ENCODE peak calls at places on chromosomes 16 and 17, in eight cellular contexts. One of them, this sample, is unnamed.

GRCh38 chr17:2215616-2216364 is 87.8 kb downstream of the SMG6 start:
- DNase-seq in activated T-cell treated with anti-CD3 and anti-CD28 coated beads for 1 hour: peak; percentile 43
- DNase-seq in ACHN: no peak
- DNase-seq in Calu3: no peak
- DNase-seq in GF-D8: peak; percentile 49
- DNase-seq in breast epithelium: peak; percentile 53
- DNase-seq in stimulated activated CD4-positive, alpha-beta T cell treated with anti-CD3 and anti-CD28 coated beads, Interleukin-15, amount 100 ng/mL, for 1 hour: peak; percentile 36
- DNase-seq in NCI-H2081: no peak
- DNase-seq in this sample: peak; percentile 89

GRCh38 chr16:73171380-73171779 is 123.5 kb upstream of the ZFHX3 start:
- DNase-seq in breast epithelium: no peak
- DNase-seq in activated T-cell treated with anti-CD3 and anti-CD28 coated beads for 1 hour: no peak
- DNase-seq in GF-D8: no peak
- DNase-seq in ACHN: no peak
- DNase-seq in Calu3: no peak
- DNase-seq in NCI-H2081: peak; percentile 84
- DNase-seq in stimulated activated CD4-positive, alpha-beta T cell treated with anti-CD3 and anti-CD28 coated beads, Interleukin-15, amount 100 ng/mL, for 1 hour: no peak
- DNase-seq in this sample: no peak

GRCh38 chr17:67178555-67178954 is 66.4 kb downstream of the HELZ start:
- DNase-seq in stimulated activated CD4-positive, alpha-beta T cell treated with anti-CD3 and anti-CD28 coated beads, Interleukin-15, amount 100 ng/mL, for 1 hour: no peak
- DNase-seq in NCI-H2081: no peak
- DNase-seq in ACHN: peak; percentile 45
- DNase-seq in breast epithelium: no peak
- DNase-seq in activated T-cell treated with anti-CD3 and anti-CD28 coated beads for 1 hour: no peak
- DNase-seq in GF-D8: no peak
- DNase-seq in Calu3: no peak
- DNase-seq in this sample: no peak

GRCh38 chr17:19720210-19720475 is 3.8 kb upstream of the SLC47A2 start:
- DNase-seq in stimulated activated CD4-positive, alpha-beta T cell treated with anti-CD3 and anti-CD28 coated beads, Interleukin-15, amount 100 ng/mL, for 1 hour: no peak
- DNase-seq in activated T-cell treated with anti-CD3 and anti-CD28 coated beads for 1 hour: no peak
- DNase-seq in breast epithelium: no peak
- DNase-seq in NCI-H2081: no peak
- DNase-seq in GF-D8: no peak
- DNase-seq in ACHN: no peak
- DNase-seq in Calu3: no peak
- DNase-seq in this sample: no peak

GRCh38 chr16:85613609-85614337 is 651 bp downstream of the GSE1 start:
- DNase-seq in NCI-H2081: peak; percentile 81
- DNase-seq in stimulated activated CD4-positive, alpha-beta T cell treated with anti-CD3 and anti-CD28 coated beads, Interleukin-15, amount 100 ng/mL, for 1 hour: no peak
- DNase-seq in GF-D8: peak; percentile 87
- DNase-seq in ACHN: peak; percentile 81
- DNase-seq in activated T-cell treated with anti-CD3 and anti-CD28 coated beads for 1 hour: no peak
- DNase-seq in breast epithelium: peak; percentile 45
- DNase-seq in Calu3: peak; percentile 69
- DNase-seq in this sample: no peak

GRCh38 chr17:83180264-83180995 is 101.0 kb downstream of the METRNL start:
- DNase-seq in GF-D8: no peak
- DNase-seq in ACHN: no peak
- DNase-seq in breast epithelium: peak; percentile 11
- DNase-seq in NCI-H2081: no peak
- DNase-seq in activated T-cell treated with anti-CD3 and anti-CD28 coated beads for 1 hour: no peak
- DNase-seq in stimulated activated CD4-positive, alpha-beta T cell treated with anti-CD3 and anti-CD28 coated beads, Interleukin-15, amount 100 ng/mL, for 1 hour: no peak
- DNase-seq in Calu3: no peak
- DNase-seq in this sample: no peak

GRCh38 chr17:74642556-74642955 is 19.0 kb upstream of the CD300E start:
- DNase-seq in GF-D8: no peak
- DNase-seq in activated T-cell treated with anti-CD3 and anti-CD28 coated beads for 1 hour: no peak
- DNase-seq in breast epithelium: no peak
- DNase-seq in ACHN: no peak
- DNase-seq in NCI-H2081: no peak
- DNase-seq in stimulated activated CD4-positive, alpha-beta T cell treated with anti-CD3 and anti-CD28 coated beads, Interleukin-15, amount 100 ng/mL, for 1 hour: no peak
- DNase-seq in Calu3: no peak
- DNase-seq in this sample: no peak

GRCh38 chr16:49021136-49021535 is 260.5 kb downstream of the CBLN1 start:
- DNase-seq in breast epithelium: no peak
- DNase-seq in NCI-H2081: no peak
- DNase-seq in ACHN: peak; percentile 39
- DNase-seq in Calu3: no peak
- DNase-seq in activated T-cell treated with anti-CD3 and anti-CD28 coated beads for 1 hour: no peak
- DNase-seq in GF-D8: no peak
- DNase-seq in stimulated activated CD4-positive, alpha-beta T cell treated with anti-CD3 and anti-CD28 coated beads, Interleukin-15, amount 100 ng/mL, for 1 hour: no peak
- DNase-seq in this sample: peak; percentile 60

GRCh38 chr17:2025220-2025621 is at the start of gene RTN4RL1:
- DNase-seq in NCI-H2081: peak; percentile 50
- DNase-seq in ACHN: peak; percentile 61
- DNase-seq in GF-D8: no peak
- DNase-seq in Calu3: peak; percentile 27
- DNase-seq in breast epithelium: peak; percentile 72
- DNase-seq in stimulated activated CD4-positive, alpha-beta T cell treated with anti-CD3 and anti-CD28 coated beads, Interleukin-15, amount 100 ng/mL, for 1 hour: peak; percentile 52
- DNase-seq in activated T-cell treated with anti-CD3 and anti-CD28 coated beads for 1 hour: peak; percentile 62
- DNase-seq in this sample: peak; percentile 79

GRCh38 chr17:14756469-14756868 is 455.6 kb downstream of the HS3ST3B1 start:
- DNase-seq in ACHN: no peak
- DNase-seq in NCI-H2081: no peak
- DNase-seq in GF-D8: no peak
- DNase-seq in stimulated activated CD4-positive, alpha-beta T cell treated with anti-CD3 and anti-CD28 coated beads, Interleukin-15, amount 100 ng/mL, for 1 hour: no peak
- DNase-seq in activated T-cell treated with anti-CD3 and anti-CD28 coated beads for 1 hour: no peak
- DNase-seq in Calu3: no peak
- DNase-seq in breast epithelium: no peak
- DNase-seq in this sample: no peak

GRCh38 chr17:50719144-50719923 is at the start of gene LUC7L3:
- DNase-seq in breast epithelium: peak; percentile 92
- DNase-seq in activated T-cell treated with anti-CD3 and anti-CD28 coated beads for 1 hour: peak; percentile 89
- DNase-seq in ACHN: peak; percentile 96
- DNase-seq in NCI-H2081: peak; percentile 97
- DNase-seq in stimulated activated CD4-positive, alpha-beta T cell treated with anti-CD3 and anti-CD28 coated beads, Interleukin-15, amount 100 ng/mL, for 1 hour: peak; percentile 86
- DNase-seq in Calu3: peak; percentile 99
- DNase-seq in GF-D8: peak; percentile 73
- DNase-seq in this sample: peak; percentile 88

GRCh38 chr16:68298907-68299515 is 11.7 kb downstream of the SLC7A6OS start:
- DNase-seq in ACHN: peak; percentile 76
- DNase-seq in Calu3: no peak
- DNase-seq in activated T-cell treated with anti-CD3 and anti-CD28 coated beads for 1 hour: no peak
- DNase-seq in breast epithelium: no peak
- DNase-seq in NCI-H2081: no peak
- DNase-seq in GF-D8: no peak
- DNase-seq in stimulated activated CD4-positive, alpha-beta T cell treated with anti-CD3 and anti-CD28 coated beads, Interleukin-15, amount 100 ng/mL, for 1 hour: no peak
- DNase-seq in this sample: peak; percentile 74

This sample was measured in GM04504.